ENCODE peak calls at places on chromosomes 5 and 9, in six cellular contexts. One of them, this sample, is unnamed.
A peak's percentile ranks its signal among the peaks of the same experiment; 100 is the strongest.

GRCh38 chr5:132661231-132662003 is 3.4 kb downstream of the IL13 start:
- DNase-seq in Karpas-422: no peak
- DNase-seq in stimulated activated naive B cell treated with anti-CD40 and anti-IgM and Interleukin-4, amounts not matched to agents 10 μg/mL and 1 μg/mL and 100 μg/mL, for 72 hours: peak; percentile 51
- DNase-seq in HAP-1: no peak
- DNase-seq in adrenal gland: no peak
- DNase-seq in iris pigment epithelial cell: peak; percentile 20
- DNase-seq in this sample: no peak

GRCh38 chr5:140725799-140726471 is 25.7 kb downstream of the ZMAT2 start:
- DNase-seq in Karpas-422: no peak
- DNase-seq in stimulated activated naive B cell treated with anti-CD40 and anti-IgM and Interleukin-4, amounts not matched to agents 10 μg/mL and 1 μg/mL and 100 μg/mL, for 72 hours: peak; percentile 59
- DNase-seq in HAP-1: peak; percentile 68
- DNase-seq in adrenal gland: peak; percentile 79
- DNase-seq in iris pigment epithelial cell: peak; percentile 95
- DNase-seq in this sample: peak; percentile 23

GRCh38 chr5:55657443-55657842 is 54.7 kb downstream of the SLC38A9 start:
- DNase-seq in Karpas-422: no peak
- DNase-seq in stimulated activated naive B cell treated with anti-CD40 and anti-IgM and Interleukin-4, amounts not matched to agents 10 μg/mL and 1 μg/mL and 100 μg/mL, for 72 hours: no peak
- DNase-seq in HAP-1: peak; percentile 41
- DNase-seq in adrenal gland: no peak
- DNase-seq in iris pigment epithelial cell: no peak
- DNase-seq in this sample: no peak

GRCh38 chr9:9032950-9033349 is 1233.4 kb upstream of the DMAC1 start:
- DNase-seq in Karpas-422: no peak
- DNase-seq in stimulated activated naive B cell treated with anti-CD40 and anti-IgM and Interleukin-4, amounts not matched to agents 10 μg/mL and 1 μg/mL and 100 μg/mL, for 72 hours: no peak
- DNase-seq in HAP-1: no peak
- DNase-seq in adrenal gland: no peak
- DNase-seq in iris pigment epithelial cell: no peak
- DNase-seq in this sample: no peak

GRCh38 chr5:168947212-168947868 is 353.6 kb downstream of the SLIT3 start:
- DNase-seq in Karpas-422: peak; percentile 75
- DNase-seq in stimulated activated naive B cell treated with anti-CD40 and anti-IgM and Interleukin-4, amounts not matched to agents 10 μg/mL and 1 μg/mL and 100 μg/mL, for 72 hours: peak; percentile 41
- DNase-seq in HAP-1: peak; percentile 93
- DNase-seq in adrenal gland: peak; percentile 51
- DNase-seq in iris pigment epithelial cell: peak; percentile 30
- DNase-seq in this sample: peak; percentile 26

GRCh38 chr5:132526290-132526973 is 16.9 kb downstream of the IL5 start:
- DNase-seq in Karpas-422: peak; percentile 83
- DNase-seq in stimulated activated naive B cell treated with anti-CD40 and anti-IgM and Interleukin-4, amounts not matched to agents 10 μg/mL and 1 μg/mL and 100 μg/mL, for 72 hours: peak; percentile 27
- DNase-seq in HAP-1: peak; percentile 64
- DNase-seq in adrenal gland: peak; percentile 36
- DNase-seq in iris pigment epithelial cell: peak; percentile 52
- DNase-seq in this sample: no peak

GRCh38 chr9:2269778-2270177 is 254.6 kb downstream of the SMARCA2 start:
- DNase-seq in Karpas-422: peak; percentile 90
- DNase-seq in stimulated activated naive B cell treated with anti-CD40 and anti-IgM and Interleukin-4, amounts not matched to agents 10 μg/mL and 1 μg/mL and 100 μg/mL, for 72 hours: no peak
- DNase-seq in HAP-1: no peak
- DNase-seq in adrenal gland: no peak
- DNase-seq in iris pigment epithelial cell: no peak
- DNase-seq in this sample: no peak

GRCh38 chr5:115440782-115441451 is 103.7 kb downstream of the FEM1C start:
- DNase-seq in Karpas-422: no peak
- DNase-seq in stimulated activated naive B cell treated with anti-CD40 and anti-IgM and Interleukin-4, amounts not matched to agents 10 μg/mL and 1 μg/mL and 100 μg/mL, for 72 hours: no peak
- DNase-seq in HAP-1: no peak
- DNase-seq in adrenal gland: no peak
- DNase-seq in iris pigment epithelial cell: no peak
- DNase-seq in this sample: no peak

GRCh38 chr5:145796318-145796717 is 38.8 kb downstream of the PRELID2 start:
- DNase-seq in Karpas-422: no peak
- DNase-seq in stimulated activated naive B cell treated with anti-CD40 and anti-IgM and Interleukin-4, amounts not matched to agents 10 μg/mL and 1 μg/mL and 100 μg/mL, for 72 hours: no peak
- DNase-seq in HAP-1: no peak
- DNase-seq in adrenal gland: no peak
- DNase-seq in iris pigment epithelial cell: no peak
- DNase-seq in this sample: no peak

GRCh38 chr5:153782589-153783238 is 256.0 kb downstream of the FAM114A2 start:
- DNase-seq in Karpas-422: no peak
- DNase-seq in stimulated activated naive B cell treated with anti-CD40 and anti-IgM and Interleukin-4, amounts not matched to agents 10 μg/mL and 1 μg/mL and 100 μg/mL, for 72 hours: no peak
- DNase-seq in HAP-1: no peak
- DNase-seq in adrenal gland: no peak
- DNase-seq in iris pigment epithelial cell: peak; percentile 30
- DNase-seq in this sample: no peak

GRCh38 chr5:26660116-26660515 is 378.3 kb downstream of the CDH9 start:
- DNase-seq in Karpas-422: no peak
- DNase-seq in stimulated activated naive B cell treated with anti-CD40 and anti-IgM and Interleukin-4, amounts not matched to agents 10 μg/mL and 1 μg/mL and 100 μg/mL, for 72 hours: no peak
- DNase-seq in HAP-1: no peak
- DNase-seq in adrenal gland: no peak
- DNase-seq in iris pigment epithelial cell: no peak
- DNase-seq in this sample: no peak

GRCh38 chr9:129885018-129885669 is 49.9 kb downstream of the USP20 start:
- DNase-seq in Karpas-422: peak; percentile 72
- DNase-seq in stimulated activated naive B cell treated with anti-CD40 and anti-IgM and Interleukin-4, amounts not matched to agents 10 μg/mL and 1 μg/mL and 100 μg/mL, for 72 hours: peak; percentile 58
- DNase-seq in HAP-1: peak; percentile 60
- DNase-seq in adrenal gland: peak; percentile 72
- DNase-seq in iris pigment epithelial cell: no peak
- DNase-seq in this sample: no peak

GRCh38 chr5:36389245-36389644 is 87.5 kb upstream of the RANBP3L start:
- DNase-seq in Karpas-422: no peak
- DNase-seq in stimulated activated naive B cell treated with anti-CD40 and anti-IgM and Interleukin-4, amounts not matched to agents 10 μg/mL and 1 μg/mL and 100 μg/mL, for 72 hours: no peak
- DNase-seq in HAP-1: no peak
- DNase-seq in adrenal gland: peak; percentile 41
- DNase-seq in iris pigment epithelial cell: no peak
- DNase-seq in this sample: no peak

GRCh38 chr5:98840946-98841345 is 67.5 kb downstream of the RGMB start:
- DNase-seq in Karpas-422: no peak
- DNase-seq in stimulated activated naive B cell treated with anti-CD40 and anti-IgM and Interleukin-4, amounts not matched to agents 10 μg/mL and 1 μg/mL and 100 μg/mL, for 72 hours: no peak
- DNase-seq in HAP-1: no peak
- DNase-seq in adrenal gland: no peak
- DNase-seq in iris pigment epithelial cell: no peak
- DNase-seq in this sample: no peak

GRCh38 chr9:125156551-125156950 is 13.2 kb upstream of the SCAI start:
- DNase-seq in Karpas-422: no peak
- DNase-seq in stimulated activated naive B cell treated with anti-CD40 and anti-IgM and Interleukin-4, amounts not matched to agents 10 μg/mL and 1 μg/mL and 100 μg/mL, for 72 hours: no peak
- DNase-seq in HAP-1: no peak
- DNase-seq in adrenal gland: no peak
- DNase-seq in iris pigment epithelial cell: no peak
- DNase-seq in this sample: no peak

GRCh38 chr9:128558431-128559310 is 6.3 kb downstream of the SPTAN1 start:
- DNase-seq in Karpas-422: peak; percentile 79
- DNase-seq in stimulated activated naive B cell treated with anti-CD40 and anti-IgM and Interleukin-4, amounts not matched to agents 10 μg/mL and 1 μg/mL and 100 μg/mL, for 72 hours: peak; percentile 85
- DNase-seq in HAP-1: peak; percentile 80
- DNase-seq in adrenal gland: peak; percentile 88
- DNase-seq in iris pigment epithelial cell: peak; percentile 94
- DNase-seq in this sample: peak; percentile 54

GRCh38 chr5:146645382-146645781 is 129.4 kb upstream of the GPR151 start:
- DNase-seq in Karpas-422: no peak
- DNase-seq in stimulated activated naive B cell treated with anti-CD40 and anti-IgM and Interleukin-4, amounts not matched to agents 10 μg/mL and 1 μg/mL and 100 μg/mL, for 72 hours: no peak
- DNase-seq in HAP-1: no peak
- DNase-seq in adrenal gland: no peak
- DNase-seq in iris pigment epithelial cell: no peak
- DNase-seq in this sample: no peak

GRCh38 chr9:83429229-83429628 is 109.0 kb downstream of the FRMD3 start:
- DNase-seq in Karpas-422: no peak
- DNase-seq in stimulated activated naive B cell treated with anti-CD40 and anti-IgM and Interleukin-4, amounts not matched to agents 10 μg/mL and 1 μg/mL and 100 μg/mL, for 72 hours: no peak
- DNase-seq in HAP-1: no peak
- DNase-seq in adrenal gland: no peak
- DNase-seq in iris pigment epithelial cell: no peak
- DNase-seq in this sample: no peak

GRCh38 chr9:134171316-134172197 is 7.2 kb upstream of the RNU6ATAC start:
- DNase-seq in Karpas-422: no peak
- DNase-seq in stimulated activated naive B cell treated with anti-CD40 and anti-IgM and Interleukin-4, amounts not matched to agents 10 μg/mL and 1 μg/mL and 100 μg/mL, for 72 hours: no peak
- DNase-seq in HAP-1: no peak
- DNase-seq in adrenal gland: peak; percentile 54
- DNase-seq in iris pigment epithelial cell: peak; percentile 33
- DNase-seq in this sample: no peak

GRCh38 chr9:27572566-27572917 is 739 bp downstream of the C9orf72 start:
- DNase-seq in Karpas-422: peak; percentile 81
- DNase-seq in stimulated activated naive B cell treated with anti-CD40 and anti-IgM and Interleukin-4, amounts not matched to agents 10 μg/mL and 1 μg/mL and 100 μg/mL, for 72 hours: no peak
- DNase-seq in HAP-1: peak; percentile 68
- DNase-seq in adrenal gland: peak; percentile 69
- DNase-seq in iris pigment epithelial cell: peak; percentile 55
- DNase-seq in this sample: no peak

GRCh38 chr5:39197556-39197955 is 21.8 kb downstream of the FYB1 start:
- DNase-seq in Karpas-422: no peak
- DNase-seq in stimulated activated naive B cell treated with anti-CD40 and anti-IgM and Interleukin-4, amounts not matched to agents 10 μg/mL and 1 μg/mL and 100 μg/mL, for 72 hours: no peak
- DNase-seq in HAP-1: no peak
- DNase-seq in adrenal gland: no peak
- DNase-seq in iris pigment epithelial cell: no peak
- DNase-seq in this sample: no peak

GRCh38 chr9:133163559-133164208 is at the start of gene GBGT1:
- DNase-seq in Karpas-422: peak; percentile 78
- DNase-seq in stimulated activated naive B cell treated with anti-CD40 and anti-IgM and Interleukin-4, amounts not matched to agents 10 μg/mL and 1 μg/mL and 100 μg/mL, for 72 hours: peak; percentile 52
- DNase-seq in HAP-1: peak; percentile 88
- DNase-seq in adrenal gland: peak; percentile 58
- DNase-seq in iris pigment epithelial cell: no peak
- DNase-seq in this sample: peak; percentile 65

GRCh38 chr9:19424176-19424779 is 15.5 kb downstream of the ACER2 start:
- DNase-seq in Karpas-422: no peak
- DNase-seq in stimulated activated naive B cell treated with anti-CD40 and anti-IgM and Interleukin-4, amounts not matched to agents 10 μg/mL and 1 μg/mL and 100 μg/mL, for 72 hours: no peak
- DNase-seq in HAP-1: no peak
- DNase-seq in adrenal gland: no peak
- DNase-seq in iris pigment epithelial cell: no peak
- DNase-seq in this sample: no peak

GRCh38 chr9:106588601-106589000 is 274.4 kb upstream of the ZNF462 start:
- DNase-seq in Karpas-422: no peak
- DNase-seq in stimulated activated naive B cell treated with anti-CD40 and anti-IgM and Interleukin-4, amounts not matched to agents 10 μg/mL and 1 μg/mL and 100 μg/mL, for 72 hours: no peak
- DNase-seq in HAP-1: no peak
- DNase-seq in adrenal gland: peak; percentile 42
- DNase-seq in iris pigment epithelial cell: no peak
- DNase-seq in this sample: no peak

GRCh38 chr5:68946728-68947127 is 147.1 kb upstream of the SLC30A5 start:
- DNase-seq in Karpas-422: no peak
- DNase-seq in stimulated activated naive B cell treated with anti-CD40 and anti-IgM and Interleukin-4, amounts not matched to agents 10 μg/mL and 1 μg/mL and 100 μg/mL, for 72 hours: no peak
- DNase-seq in HAP-1: no peak
- DNase-seq in adrenal gland: no peak
- DNase-seq in iris pigment epithelial cell: no peak
- DNase-seq in this sample: no peak

GRCh38 chr5:163585206-163585605 is 79.8 kb downstream of the MAT2B start:
- DNase-seq in Karpas-422: no peak
- DNase-seq in stimulated activated naive B cell treated with anti-CD40 and anti-IgM and Interleukin-4, amounts not matched to agents 10 μg/mL and 1 μg/mL and 100 μg/mL, for 72 hours: no peak
- DNase-seq in HAP-1: no peak
- DNase-seq in adrenal gland: no peak
- DNase-seq in iris pigment epithelial cell: peak; percentile 52
- DNase-seq in this sample: no peak

GRCh38 chr5:150153957-150154617 is 1.6 kb downstream of the PDGFRB start:
- DNase-seq in Karpas-422: peak; percentile 85
- DNase-seq in stimulated activated naive B cell treated with anti-CD40 and anti-IgM and Interleukin-4, amounts not matched to agents 10 μg/mL and 1 μg/mL and 100 μg/mL, for 72 hours: no peak
- DNase-seq in HAP-1: peak; percentile 30
- DNase-seq in adrenal gland: no peak
- DNase-seq in iris pigment epithelial cell: peak; percentile 86
- DNase-seq in this sample: no peak

GRCh38 chr9:34254141-34254913 is 74.7 kb downstream of the KIF24 start:
- DNase-seq in Karpas-422: no peak
- DNase-seq in stimulated activated naive B cell treated with anti-CD40 and anti-IgM and Interleukin-4, amounts not matched to agents 10 μg/mL and 1 μg/mL and 100 μg/mL, for 72 hours: no peak
- DNase-seq in HAP-1: no peak
- DNase-seq in adrenal gland: peak; percentile 50
- DNase-seq in iris pigment epithelial cell: peak; percentile 69
- DNase-seq in this sample: no peak

GRCh38 chr9:14437336-14438231 is 123.6 kb upstream of the NFIB start:
- DNase-seq in Karpas-422: no peak
- DNase-seq in stimulated activated naive B cell treated with anti-CD40 and anti-IgM and Interleukin-4, amounts not matched to agents 10 μg/mL and 1 μg/mL and 100 μg/mL, for 72 hours: no peak
- DNase-seq in HAP-1: peak; percentile 48
- DNase-seq in adrenal gland: peak; percentile 18
- DNase-seq in iris pigment epithelial cell: no peak
- DNase-seq in this sample: no peak

GRCh38 chr5:143194713-143195112 is 208.8 kb downstream of the NR3C1 start:
- DNase-seq in Karpas-422: no peak
- DNase-seq in stimulated activated naive B cell treated with anti-CD40 and anti-IgM and Interleukin-4, amounts not matched to agents 10 μg/mL and 1 μg/mL and 100 μg/mL, for 72 hours: no peak
- DNase-seq in HAP-1: no peak
- DNase-seq in adrenal gland: no peak
- DNase-seq in iris pigment epithelial cell: no peak
- DNase-seq in this sample: no peak

GRCh38 chr5:6904822-6905221 is 191.6 kb downstream of the TENT4A start:
- DNase-seq in Karpas-422: no peak
- DNase-seq in stimulated activated naive B cell treated with anti-CD40 and anti-IgM and Interleukin-4, amounts not matched to agents 10 μg/mL and 1 μg/mL and 100 μg/mL, for 72 hours: no peak
- DNase-seq in HAP-1: no peak
- DNase-seq in adrenal gland: no peak
- DNase-seq in iris pigment epithelial cell: no peak
- DNase-seq in this sample: no peak

GRCh38 chr5:94691270-94691669 is 72.8 kb downstream of the SLF1 start:
- DNase-seq in Karpas-422: no peak
- DNase-seq in stimulated activated naive B cell treated with anti-CD40 and anti-IgM and Interleukin-4, amounts not matched to agents 10 μg/mL and 1 μg/mL and 100 μg/mL, for 72 hours: no peak
- DNase-seq in HAP-1: no peak
- DNase-seq in adrenal gland: no peak
- DNase-seq in iris pigment epithelial cell: no peak
- DNase-seq in this sample: no peak

This sample was measured in GM19239.